ENCODE peak calls at places on chromosomes 5 and 9, in seven cellular contexts. Y is MCF 10A, O is neural crest cell, N is NCI-H2171, D is NCI-H1417, G is AG08395, C is T-helper 22 cell. U is an unnamed sample.

GRCh38 chr9:114207034-114207815 is 51.9 kb downstream of the COL27A1 start:
- DNase-seq in N (no peak), Y (no peak), G (peak; percentile 73), O (no peak), D (no peak), C (no peak), U (peak; percentile 32)

GRCh38 chr9:755454-756381 is 85.8 kb upstream of the DMRT1 start:
- DNase-seq in C (no peak), D (no peak), Y (peak; percentile 89), N (no peak), O (no peak), G (peak; percentile 90), U (peak; percentile 86)

GRCh38 chr9:96150324-96151023 is 151.5 kb downstream of the HSD17B3 start:
- DNase-seq in C (no peak), G (no peak), O (no peak), Y (no peak), D (no peak), N (no peak), U (no peak)

GRCh38 chr5:5025774-5026406 is 114.2 kb upstream of the ADAMTS16 start:
- DNase-seq in G (no peak), Y (peak; percentile 9), N (no peak), C (no peak), D (peak; percentile 73), O (no peak), U (no peak)

GRCh38 chr9:22084336-22085035 is 75.4 kb upstream of the CDKN2B start:
- DNase-seq in D (no peak), N (peak; percentile 4), Y (no peak), G (peak; percentile 88), C (no peak), O (no peak), U (peak; percentile 96)

GRCh38 chr5:157816682-157817268 is 42.2 kb downstream of the CLINT1 start:
- DNase-seq in G (peak; percentile 8), N (no peak), C (no peak), D (peak; percentile 12), Y (peak; percentile 40), O (no peak), U (no peak)

GRCh38 chr9:34185778-34186551 is 7.1 kb downstream of the UBAP1 start:
- DNase-seq in O (no peak), C (no peak), N (no peak), G (peak; percentile 87), D (peak; percentile 21), Y (peak; percentile 96), U (peak; percentile 77)

GRCh38 chr5:21701317-21701716 is 1151.8 kb downstream of the CDH12 start:
- DNase-seq in D (no peak), C (no peak), Y (peak; percentile 39), G (no peak), O (no peak), N (no peak), U (no peak)

GRCh38 chr5:180052211-180052818 is 19.2 kb downstream of the RNF130 start:
- DNase-seq in C (no peak), N (no peak), Y (no peak), G (no peak), D (no peak), O (no peak), U (no peak)

GRCh38 chr9:11821541-11821940 is 871.6 kb upstream of the TYRP1 start:
- DNase-seq in C (no peak), O (no peak), D (no peak), N (no peak), G (no peak), Y (no peak), U (no peak)

GRCh38 chr9:130579738-130580463 is 524 bp downstream of the FUBP3 start:
- DNase-seq in Y (no peak), D (peak; percentile 58), N (no peak), G (peak; percentile 30), O (peak; percentile 3), C (no peak), U (no peak)

GRCh38 chr9:88488166-88488565 is 46.8 kb upstream of the NXNL2 start:
- DNase-seq in C (no peak), D (no peak), N (no peak), O (no peak), Y (no peak), G (no peak), U (no peak)

GRCh38 chr9:4837126-4837767 is 44.5 kb downstream of the RCL1 start:
- DNase-seq in O (no peak), N (no peak), C (no peak), Y (peak; percentile 54), G (no peak), D (no peak), U (peak; percentile 87)

GRCh38 chr5:94618493-94619328 is at the start of the genes KIAA0825 and SLF1:
- DNase-seq in G (peak; percentile 88), Y (peak; percentile 93), D (peak; percentile 90), C (peak; percentile 78), O (peak; percentile 73), N (peak; percentile 58), U (peak; percentile 89)

GRCh38 chr9:126630458-126631237 is 16.9 kb downstream of the LMX1B start:
- DNase-seq in N (no peak), O (no peak), C (no peak), D (no peak), G (no peak), Y (peak; percentile 17), U (no peak)

GRCh38 chr9:95268681-95269080 is 48.8 kb downstream of the FANCC start:
- DNase-seq in N (no peak), D (peak; percentile 89), C (no peak), O (no peak), Y (peak; percentile 29), G (peak; percentile 5), U (peak; percentile 22)

GRCh38 chr5:148903587-148903986 is 77.2 kb downstream of the ADRB2 start:
- DNase-seq in N (no peak), C (no peak), Y (no peak), D (no peak), G (no peak), O (no peak), U (no peak)